ENCODE peak calls at places on chromosomes 3 and 15, in six cellular contexts. I, Y, F, W, S and J are unnamed samples.

GRCh38 chr3:175916151-175916946 is 1057.2 kb downstream of the NAALADL2 start:
- DNase-seq in S (no peak), I (no peak), Y (no peak), W (no peak), F (no peak), J (peak; percentile 23)

GRCh38 chr3:10470120-10470665 is 35.2 kb downstream of the ATP2B2 start:
- DNase-seq in S (no peak), W (no peak), I (no peak), Y (no peak), F (no peak), J (no peak)

GRCh38 chr3:125958511-125959316 is 10.3 kb upstream of the ROPN1B start:
- DNase-seq in F (no peak), W (no peak), I (no peak), S (no peak), Y (no peak), J (no peak)

GRCh38 chr3:105365171-105365535 is 1.6 kb upstream of the ALCAM start:
- DNase-seq in W (no peak), S (no peak), Y (no peak), F (no peak), I (no peak), J (no peak)

GRCh38 chr3:42185044-42185443 is 80.9 kb downstream of the CCK start:
- DNase-seq in I (no peak), S (no peak), W (no peak), F (no peak), Y (no peak), J (peak; percentile 78)

GRCh38 chr3:12175844-12176453 is 17.2 kb upstream of the TIMP4 start:
- DNase-seq in Y (peak; percentile 60), S (peak; percentile 20), W (peak; percentile 67), I (peak; percentile 54), F (peak; percentile 76), J (peak; percentile 72)

GRCh38 chr15:66163553-66163952 is 90.0 kb downstream of the MEGF11 start:
- DNase-seq in W (no peak), S (no peak), F (no peak), I (no peak), Y (peak; percentile 54), J (no peak)

GRCh38 chr3:153440311-153440710 is 278.3 kb downstream of the RAP2B start:
- DNase-seq in Y (no peak), W (no peak), S (no peak), F (no peak), I (no peak), J (no peak)

GRCh38 chr15:40084657-40085056 is 24.0 kb downstream of the BMF start:
- DNase-seq in I (no peak), F (no peak), W (no peak), Y (no peak), S (no peak), J (no peak)

GRCh38 chr3:122974764-122975162 is 52.8 kb downstream of the SEMA5B start:
- DNase-seq in W (peak; percentile 44), I (peak; percentile 85), S (no peak), F (no peak), Y (no peak), J (peak; percentile 35)

GRCh38 chr3:45607790-45608189 is 13.2 kb downstream of the LIMD1 start:
- DNase-seq in I (no peak), Y (no peak), W (peak; percentile 66), F (no peak), S (peak; percentile 67), J (peak; percentile 41)

GRCh38 chr3:10437995-10438901 is 67.1 kb downstream of the ATP2B2 start:
- DNase-seq in Y (peak; percentile 30), I (no peak), S (peak; percentile 44), W (peak; percentile 7), F (no peak), J (peak; percentile 2)

GRCh38 chr15:60412807-60413597 is 15.2 kb upstream of the ANXA2 start:
- DNase-seq in W (no peak), I (no peak), S (peak; percentile 61), F (no peak), Y (no peak), J (peak; percentile 49)

GRCh38 chr3:16896094-16896627 is 11.4 kb downstream of the PLCL2 start:
- DNase-seq in W (no peak), Y (no peak), F (no peak), I (no peak), S (no peak), J (no peak)

GRCh38 chr15:56817266-56817665 is 84.0 kb upstream of the ZNF280D start:
- DNase-seq in I (no peak), S (peak; percentile 45), F (no peak), W (no peak), Y (no peak), J (peak; percentile 63)

GRCh38 chr3:119481079-119481478 is 12.3 kb downstream of the POGLUT1 start:
- DNase-seq in S (no peak), I (no peak), Y (no peak), W (no peak), F (no peak), J (no peak)

GRCh38 chr3:19147905-19148767 is at the start of gene KCNH8:
- DNase-seq in W (no peak), I (no peak), Y (peak; percentile 75), F (peak; percentile 42), S (no peak), J (no peak)

GRCh38 chr15:45088801-45089711 is 24.9 kb downstream of the DUOX2 start:
- DNase-seq in Y (peak; percentile 39), S (no peak), W (peak; percentile 91), I (no peak), F (no peak), J (peak; percentile 14)

GRCh38 chr3:5188419-5189405 is 1.2 kb downstream of the EDEM1 start:
- DNase-seq in W (peak; percentile 40), Y (no peak), S (peak; percentile 32), F (peak; percentile 65), I (no peak), J (peak; percentile 30)
- TF ChIP-seq CTCF in W (no peak), Y (no peak), S (no peak), F (no peak), I (no peak), J (no peak)

GRCh38 chr3:138351916-138352555 is 3.7 kb downstream of the MRAS start:
- DNase-seq in S (no peak), I (no peak), F (no peak), Y (no peak), W (no peak), J (no peak)

GRCh38 chr3:138348107-138348949 is at the start of gene MRAS:
- DNase-seq in W (peak; percentile 81), Y (peak; percentile 78), F (peak; percentile 64), I (peak; percentile 76), S (peak; percentile 83), J (peak; percentile 77)

GRCh38 chr3:138349926-138350665 is 1.7 kb downstream of the MRAS start:
- DNase-seq in F (no peak), I (no peak), S (peak; percentile 38), Y (no peak), W (peak; percentile 43), J (peak; percentile 45)

GRCh38 chr3:138348950-138349739 is 766 bp downstream of the MRAS start:
- DNase-seq in S (peak; percentile 37), F (peak; percentile 21), I (peak; percentile 57), Y (peak; percentile 44), W (peak; percentile 14), J (peak; percentile 33)

DNA sequence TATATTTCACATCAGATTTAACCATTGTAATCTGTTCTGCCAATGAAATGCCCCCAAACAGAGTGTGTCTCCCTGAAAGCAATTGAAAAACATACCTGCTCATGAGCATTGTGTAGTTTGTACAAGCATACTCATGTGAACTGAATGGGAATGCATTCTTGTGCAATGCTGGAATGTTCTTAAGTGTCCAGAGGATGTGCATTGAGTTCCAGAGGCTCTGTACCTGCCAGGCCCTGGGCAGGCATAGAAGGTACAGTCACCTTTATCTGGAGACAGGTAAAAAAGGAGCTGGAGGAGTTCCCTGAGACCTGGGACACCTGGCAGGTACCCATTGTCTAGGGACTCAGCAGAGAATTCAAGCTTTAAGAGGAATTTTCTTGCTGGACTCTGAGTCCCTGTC is 2.8 kb downstream of the MRAS start:
- DNase-seq in I (no peak), F (no peak), S (no peak), Y (no peak), W (no peak), J (no peak)
- TF ChIP-seq CTCF in I (no peak), F (no peak), S (no peak), Y (no peak), W (no peak), J (no peak)

GRCh38 chr15:34609658-34610057 is 26.2 kb upstream of the GOLGA8B start:
- DNase-seq in Y (peak; percentile 68), W (no peak), F (no peak), I (no peak), S (no peak), J (no peak)

GRCh38 chr15:34608517-34608916 is 25.1 kb upstream of the GOLGA8B start:
- DNase-seq in I (no peak), S (no peak), Y (no peak), F (no peak), W (no peak), J (no peak)

GRCh38 chr15:34607832-34608231 is 24.4 kb upstream of the GOLGA8B start:
- DNase-seq in F (no peak), W (no peak), S (no peak), I (no peak), Y (no peak), J (no peak)

GRCh38 chr15:34609102-34609501 is 25.7 kb upstream of the GOLGA8B start:
- DNase-seq in S (no peak), F (no peak), I (no peak), Y (no peak), W (no peak), J (no peak)

DNA sequence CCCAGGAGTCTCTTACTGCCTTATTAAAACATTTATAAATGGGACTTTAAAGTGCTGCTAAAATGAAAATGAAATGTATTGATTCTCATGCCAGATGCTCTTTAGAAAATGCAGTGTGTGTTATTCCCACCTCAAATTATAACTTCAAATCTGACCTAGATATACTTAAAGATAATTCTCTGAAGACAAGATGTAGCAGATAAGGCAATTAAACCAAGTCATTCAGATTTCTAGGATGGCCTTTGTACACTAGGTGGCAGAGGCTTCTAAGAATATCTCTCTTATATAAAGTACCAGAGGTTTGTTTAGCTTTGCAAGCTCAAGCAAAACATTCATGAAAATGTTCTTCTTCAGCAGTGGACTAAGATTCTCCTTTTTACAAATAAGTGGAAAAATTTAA is 26.9 kb upstream of the GOLGA8B start:
- DNase-seq in W (no peak), F (no peak), Y (no peak), I (no peak), S (peak; percentile 24), J (peak; percentile 30)
- TF ChIP-seq CTCF in W (peak; percentile 33), F (no peak), Y (peak; percentile 15), I (no peak), S (peak; percentile 56), J (peak; percentile 48)

GRCh38 chr3:98801042-98801747 is 38.1 kb downstream of the ST3GAL6 start:
- DNase-seq in S (no peak), F (no peak), Y (no peak), I (no peak), W (no peak), J (no peak)

GRCh38 chr3:98800401-98800800 is 37.3 kb downstream of the ST3GAL6 start:
- DNase-seq in F (no peak), Y (no peak), I (no peak), S (no peak), W (no peak), J (no peak)

GRCh38 chr3:98797905-98798304 is 34.8 kb downstream of the ST3GAL6 start:
- DNase-seq in I (no peak), Y (no peak), W (no peak), S (no peak), F (no peak), J (no peak)

GRCh38 chr3:98799479-98799878 is 36.3 kb downstream of the ST3GAL6 start:
- DNase-seq in Y (no peak), S (no peak), I (no peak), F (no peak), W (no peak), J (no peak)

GRCh38 chr3:98798820-98799219 is 35.7 kb downstream of the ST3GAL6 start:
- DNase-seq in Y (no peak), S (no peak), I (no peak), F (no peak), W (no peak), J (no peak)
- TF ChIP-seq CTCF in Y (no peak), S (no peak), I (no peak), F (no peak), W (no peak), J (no peak)